ENCODE peak calls at places on chromosomes 16 and 17, in ten cellular contexts. E, V, R, K, W, D, Q, J, Y and H are unnamed samples.

GRCh38 chr17:80849119-80849518 is 142.5 kb upstream of the CHMP6 start:
- DNase-seq in E (no peak), Q (no peak), W (no peak), K (no peak), J (no peak), V (no peak), R (no peak), Y (no peak), D (no peak), H (no peak)

GRCh38 chr16:81745704-81746558 is 33.2 kb upstream of the PLCG2 start:
- DNase-seq in Q (peak; percentile 85), V (peak; percentile 79), J (no peak), Y (peak; percentile 31), K (peak; percentile 42), W (peak; percentile 80), D (peak; percentile 63), E (peak; percentile 60), R (peak; percentile 43), H (peak; percentile 70)

GRCh38 chr16:72905581-72905980 is 142.3 kb downstream of the ZFHX3 start:
- DNase-seq in E (no peak), D (no peak), Q (no peak), V (no peak), Y (peak; percentile 79), K (no peak), J (no peak), R (peak; percentile 36), W (no peak), H (peak; percentile 62)

GRCh38 chr16:11066231-11066870 is 122.0 kb downstream of the CLEC16A start:
- DNase-seq in R (no peak), E (peak; percentile 50), K (no peak), W (no peak), Y (no peak), Q (no peak), J (no peak), D (no peak), V (no peak), H (no peak)

GRCh38 chr16:4315185-4316102 is at the start of gene GLIS2:
- DNase-seq in R (peak; percentile 89), D (peak; percentile 39), E (peak; percentile 86), W (peak; percentile 89), Q (peak; percentile 73), V (peak; percentile 95), Y (peak; percentile 82), J (peak; percentile 80), K (no peak), H (peak; percentile 84)

GRCh38 chr17:7438050-7438614 is 1.2 kb upstream of the FGF11 start:
- DNase-seq in Y (no peak), Q (peak; percentile 93), K (no peak), D (no peak), J (peak; percentile 58), V (peak; percentile 80), E (no peak), W (peak; percentile 86), R (peak; percentile 44), H (peak; percentile 40)

GRCh38 chr17:77674358-77674757 is 284.1 kb upstream of the TNRC6C start:
- DNase-seq in R (no peak), Q (no peak), E (no peak), W (no peak), Y (no peak), K (no peak), D (no peak), J (no peak), V (no peak), H (no peak)

GRCh38 chr17:58121925-58122324 is 26.3 kb upstream of the OR4D1 start:
- DNase-seq in Y (peak; percentile 22), W (peak; percentile 69), D (peak; percentile 72), R (peak; percentile 20), Q (no peak), V (peak; percentile 43), J (no peak), K (peak; percentile 56), E (peak; percentile 46), H (peak; percentile 46)

GRCh38 chr17:27846042-27846655 is 45.8 kb upstream of the NOS2 start:
- DNase-seq in E (no peak), W (no peak), K (no peak), Y (no peak), V (no peak), J (no peak), D (no peak), Q (no peak), R (no peak), H (no peak)

GRCh38 chr17:81955756-81956544 is 5.0 kb downstream of the NOTUM start:
- DNase-seq in V (no peak), W (no peak), D (no peak), J (no peak), Q (no peak), E (no peak), Y (no peak), R (no peak), K (no peak), H (no peak)

GRCh38 chr17:73192219-73192893 is 499 bp upstream of the COG1 start:
- DNase-seq in E (peak; percentile 65), K (peak; percentile 71), R (peak; percentile 78), J (peak; percentile 79), Q (peak; percentile 77), D (peak; percentile 68), V (peak; percentile 86), W (peak; percentile 76), Y (peak; percentile 65), H (peak; percentile 93)

DNA sequence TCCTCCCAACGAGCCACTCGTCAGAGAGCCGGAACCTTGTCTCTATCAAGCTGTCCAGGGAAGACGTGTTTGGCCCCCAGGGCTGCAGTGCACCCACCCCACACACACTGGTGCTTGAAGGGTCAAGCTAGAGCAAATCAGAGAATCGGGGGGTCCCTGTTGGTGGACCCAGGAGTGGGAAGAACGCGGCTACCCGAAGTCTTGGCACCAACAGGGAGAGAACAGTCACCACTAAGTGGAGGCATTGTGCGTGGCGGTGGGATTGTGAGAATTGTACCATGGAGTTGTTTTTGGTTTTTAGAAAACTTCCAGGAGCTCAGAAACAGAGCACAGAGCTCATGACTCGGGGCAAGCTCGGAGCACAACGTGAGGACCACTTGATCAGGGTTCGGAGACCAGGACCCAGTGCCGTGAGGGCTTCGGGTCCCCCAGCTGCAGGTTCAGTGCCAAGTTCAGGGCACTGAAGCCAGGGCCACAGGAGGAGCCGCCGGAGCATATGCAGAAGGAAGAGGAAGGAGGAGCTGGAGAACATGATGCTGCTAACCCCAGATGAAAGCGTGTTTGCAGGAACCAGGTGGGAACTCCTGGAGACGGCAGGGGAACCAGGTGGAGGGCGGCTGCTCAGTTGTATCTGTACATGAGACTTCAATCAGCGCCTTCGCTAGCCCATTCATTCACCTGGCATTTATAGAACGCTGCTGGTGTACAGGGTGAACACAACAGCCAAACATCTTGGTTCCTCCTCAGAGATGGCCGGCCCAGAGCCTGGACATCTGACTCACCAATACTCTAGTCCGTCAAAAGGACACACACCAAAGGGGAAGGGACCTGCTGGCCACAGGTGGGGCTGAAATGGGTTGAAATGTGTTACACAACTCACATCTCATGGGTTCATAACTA is 42.8 kb downstream of the METRNL start:
- DNase-seq in J (no peak), D (no peak), Y (no peak), V (no peak), R (no peak), E (no peak), W (no peak), K (no peak), Q (no peak), H (peak; percentile 79)
- H2AFZ ChIP-seq in J (no peak overlapping the region), D (no peak overlapping the region), Y (no peak overlapping the region), V (no peak overlapping the region), R (no peak overlapping the region), E (no peak overlapping the region), W (peak overlapping the region; percentile 93), K (no peak overlapping the region), Q (no peak overlapping the region), H (no peak overlapping the region)

GRCh38 chr17:50157891-50158290 is 7.4 kb upstream of the PPP1R9B start:
- DNase-seq in W (no peak), R (no peak), Q (no peak), D (no peak), J (no peak), K (no peak), V (no peak), Y (no peak), E (no peak), H (no peak)
- H2AFZ ChIP-seq in W (no peak overlapping the region), R (no peak overlapping the region), Q (peak overlapping the region; percentile 34), D (no peak overlapping the region), J (no peak overlapping the region), K (no peak overlapping the region), V (no peak overlapping the region), Y (no peak overlapping the region), E (no peak overlapping the region), H (no peak overlapping the region)

GRCh38 chr17:45135978-45136791 is 698 bp downstream of the ACBD4 start:
- DNase-seq in W (no peak), J (no peak), K (no peak), Y (no peak), Q (no peak), R (no peak), E (no peak), D (no peak), V (no peak), H (peak; percentile 62)
- H2AFZ ChIP-seq in W (peak overlapping the region; percentile 4), J (peak overlapping the region; percentile 82), K (no peak overlapping the region), Y (peak overlapping the region; percentile 91), Q (peak overlapping the region; percentile 3), R (no peak overlapping the region), E (peak overlapping the region; percentile 88), D (peak overlapping the region; percentile 79), V (peak overlapping the region; percentile 10), H (peak overlapping the region; percentile 82)

GRCh38 chr17:1628856-1629646 is 417 bp upstream of the SLC43A2 start:
- DNase-seq in Y (peak; percentile 87), V (peak; percentile 95), W (peak; percentile 98), K (peak; percentile 91), Q (peak; percentile 95), E (peak; percentile 90), D (peak; percentile 94), R (peak; percentile 95), J (no peak), H (peak; percentile 96)

GRCh38 chr17:1627219-1627986 is 1.2 kb downstream of the SLC43A2 start:
- DNase-seq in K (no peak), E (no peak), R (no peak), W (peak; percentile 56), V (peak; percentile 24), Q (peak; percentile 64), Y (no peak), D (no peak), J (no peak), H (no peak)

GRCh38 chr17:1630662-1631061 is 2.0 kb upstream of the SLC43A2 start:
- DNase-seq in Q (no peak), V (peak; percentile 2), W (no peak), D (no peak), R (no peak), J (no peak), E (no peak), K (no peak), Y (no peak), H (peak; percentile 32)

GRCh38 chr17:1627987-1628855 is at the start of gene SLC43A2:
- DNase-seq in J (peak; percentile 98), V (peak; percentile 93), Q (peak; percentile 91), K (peak; percentile 58), Y (peak; percentile 70), D (peak; percentile 87), W (peak; percentile 95), E (peak; percentile 68), R (peak; percentile 85), H (peak; percentile 93)

DNA sequence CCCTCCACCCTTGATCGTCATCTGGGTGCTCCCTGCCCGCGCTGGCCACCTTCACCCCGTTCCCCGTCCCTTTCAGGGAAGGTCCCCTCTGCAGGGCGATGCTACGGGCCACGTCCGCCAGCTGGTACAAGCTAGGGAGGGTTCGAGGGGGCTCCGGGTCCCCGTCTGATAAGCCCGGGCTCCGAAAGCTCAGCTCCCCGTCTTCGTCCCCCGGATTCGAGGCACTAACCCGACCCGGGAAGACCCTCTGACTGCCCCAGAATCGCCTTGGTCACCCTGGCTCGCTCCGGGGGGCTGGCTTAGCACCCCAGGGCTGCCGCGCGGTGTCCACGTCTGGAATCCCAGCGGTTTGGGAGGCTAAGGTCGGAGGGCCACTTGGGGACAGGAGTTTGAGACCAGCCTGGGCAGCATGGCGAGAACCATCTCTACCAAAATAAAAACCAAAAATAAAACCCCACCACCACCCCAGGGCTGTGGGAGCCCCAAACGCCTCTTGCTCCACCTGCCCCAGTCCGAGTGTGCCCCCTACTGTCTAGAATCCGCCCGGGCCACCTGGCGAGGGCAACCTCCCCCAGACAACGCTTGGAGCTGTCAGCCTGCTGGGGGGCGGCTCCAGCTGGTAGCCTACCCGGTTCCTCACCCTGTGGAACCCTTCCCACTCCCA is 1.1 kb upstream of the SLC43A2 start:
- DNase-seq in R (no peak), V (peak; percentile 73), E (no peak), Q (peak; percentile 84), D (peak; percentile 66), Y (peak; percentile 33), K (no peak), J (no peak), W (peak; percentile 85), H (peak; percentile 64)
- H2AFZ ChIP-seq in R (peak overlapping the region; percentile 1), V (peak overlapping the region; percentile 89), E (peak overlapping the region; percentile 61), Q (peak overlapping the region; percentile 37), D (peak overlapping the region; percentile 89), Y (peak overlapping the region; percentile 96), K (no peak overlapping the region), J (peak overlapping the region; percentile 82), W (peak overlapping the region; percentile 94), H (peak overlapping the region; percentile 80)